ENCODE peak calls at places on chromosomes 6 and 20, in ten cellular contexts. J, A, R, E, T, F, M, P, W and Z are unnamed samples.

GRCh38 chr6:56808871-56809359 is 146.0 kb upstream of the BEND6 start:
- DNase-seq in T (no peak), W (no peak), E (no peak), P (no peak), M (no peak), A (no peak), J (no peak), F (no peak), R (no peak), Z (peak)

GRCh38 chr6:110392727-110393126 is 22.6 kb downstream of the DDO start:
- DNase-seq in W (no peak), J (no peak), R (no peak), M (no peak), F (no peak), T (no peak), A (no peak), P (no peak), E (no peak), Z (no peak)

GRCh38 chr6:114194362-114195343 is 148.2 kb downstream of the HS3ST5 start:
- DNase-seq in T (no peak), P (no peak), M (peak), J (no peak), R (peak), W (no peak), E (no peak), A (no peak), F (no peak), Z (no peak)

GRCh38 chr6:111699123-111699522 is 93.4 kb upstream of the TRAF3IP2 start:
- DNase-seq in A (no peak), M (no peak), W (no peak), R (no peak), J (no peak), T (no peak), P (no peak), E (no peak), F (no peak), Z (no peak)

GRCh38 chr6:105097288-105097687 is 82.5 kb downstream of the POPDC3 start:
- DNase-seq in W (no peak), F (peak), M (no peak), T (no peak), R (peak), A (no peak), J (no peak), P (no peak), E (peak), Z (no peak)

GRCh38 chr20:3705970-3706739 is 6.2 kb downstream of the SIGLEC1 start:
- DNase-seq in A (no peak), W (no peak), J (no peak), E (peak), P (no peak), M (no peak), F (peak), R (no peak), T (no peak), Z (no peak)

GRCh38 chr6:98839788-98840361 is 5.5 kb downstream of the POU3F2 start:
- DNase-seq in M (no peak), A (no peak), P (no peak), E (no peak), J (peak), T (no peak), R (no peak), W (no peak), F (no peak), Z (peak)

GRCh38 chr6:95905132-95905531 is 110.6 kb upstream of the FUT9 start:
- DNase-seq in P (no peak), W (no peak), M (no peak), A (no peak), J (no peak), F (no peak), T (no peak), R (no peak), E (no peak), Z (no peak)

GRCh38 chr20:1015181-1015580 is 13.1 kb upstream of the RSPO4 start:
- DNase-seq in A (no peak), F (no peak), T (no peak), R (no peak), M (no peak), E (no peak), J (no peak), P (no peak), W (no peak), Z (no peak)

DNA sequence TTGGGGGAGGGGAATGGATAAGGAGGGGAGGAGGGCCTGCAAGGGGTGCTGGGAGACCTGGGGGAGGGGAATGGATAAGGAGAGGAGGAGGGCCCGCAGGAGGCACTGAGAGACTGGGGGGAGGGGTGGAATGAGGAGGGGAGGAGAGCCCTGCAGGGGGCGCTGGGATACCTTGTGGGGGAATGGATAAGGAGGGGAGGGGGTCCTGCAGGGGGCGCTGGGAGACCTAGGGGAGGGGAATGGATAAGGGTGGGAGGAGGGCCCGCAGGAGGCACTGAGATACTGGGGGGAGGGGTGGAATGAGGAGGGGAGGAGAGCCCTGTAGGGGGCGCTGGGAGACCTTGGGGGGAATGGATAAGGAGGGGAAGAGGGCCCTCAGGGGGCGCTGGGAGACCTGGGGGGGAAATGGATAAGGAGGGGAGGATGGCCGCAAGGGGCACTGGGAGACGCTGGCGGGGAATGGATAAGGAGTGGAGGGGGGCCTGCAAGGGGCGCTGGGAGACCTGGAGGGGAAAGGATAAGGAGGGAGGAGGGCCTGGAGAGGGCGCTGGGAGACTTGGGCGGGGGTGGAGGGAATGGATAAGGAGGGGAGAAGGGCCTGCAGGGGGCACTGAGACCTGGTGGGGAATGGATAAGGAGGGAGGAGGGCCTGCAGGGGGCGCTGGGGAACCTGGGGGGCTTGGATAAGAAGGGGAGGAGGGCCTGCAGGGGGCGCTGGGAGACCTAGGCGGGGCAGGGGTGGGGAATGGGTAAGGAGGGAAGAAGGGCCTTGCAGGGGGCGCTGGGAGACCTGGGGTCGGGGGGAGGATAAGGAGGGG is 1.3 kb upstream of the CTCFL start:
- DNase-seq in F (no peak), P (no peak), A (no peak), T (no peak), M (no peak), E (no peak), W (no peak), J (no peak), R (no peak), Z (no peak)
- TF ChIP-seq CTCF in F (no peak), P (no peak), A (peak), T (peak), M (no peak), E (no peak), W (peak), J (no peak), R (no peak), Z (no peak)

GRCh38 chr20:40880716-40881104 is 147.9 kb upstream of the TOP1 start:
- DNase-seq in W (no peak), A (no peak), E (no peak), J (no peak), R (no peak), T (no peak), F (no peak), M (no peak), P (no peak), Z (no peak)
- H3K4me3 ChIP-seq in W (no peak), A (no peak), E (no peak), J (no peak), R (no peak), T (no peak), F (no peak), M (no peak), P (no peak), Z (no peak)

GRCh38 chr20:36399969-36400545 is 93.9 kb downstream of the DLGAP4 start:
- DNase-seq in M (no peak), T (no peak), R (no peak), F (no peak), W (no peak), J (no peak), P (no peak), A (no peak), E (no peak), Z (no peak)
- TF ChIP-seq CTCF in M (no peak), T (no peak), R (no peak), F (no peak), W (no peak), J (peak), P (no peak), A (no peak), E (no peak), Z (no peak)

GRCh38 chr6:36128793-36129192 is 1.5 kb upstream of the MAPK13 start:
- DNase-seq in R (no peak), F (no peak), M (no peak), W (no peak), J (no peak), E (no peak), P (peak), A (no peak), T (no peak), Z (no peak)

GRCh38 chr6:36128073-36128472 is 2.2 kb upstream of the MAPK13 start:
- DNase-seq in W (no peak), F (no peak), J (no peak), P (no peak), A (no peak), T (no peak), E (no peak), R (no peak), M (no peak), Z (no peak)

GRCh38 chr6:36130672-36131516 is 581 bp downstream of the MAPK13 start:
- DNase-seq in M (peak), W (peak), P (peak), E (peak), F (peak), R (peak), J (no peak), T (no peak), A (no peak), Z (peak)

GRCh38 chr6:36131517-36132220 is 1.4 kb downstream of the MAPK13 start:
- DNase-seq in M (peak), P (peak), A (peak), J (no peak), F (peak), R (peak), E (peak), T (no peak), W (peak), Z (peak)

DNA sequence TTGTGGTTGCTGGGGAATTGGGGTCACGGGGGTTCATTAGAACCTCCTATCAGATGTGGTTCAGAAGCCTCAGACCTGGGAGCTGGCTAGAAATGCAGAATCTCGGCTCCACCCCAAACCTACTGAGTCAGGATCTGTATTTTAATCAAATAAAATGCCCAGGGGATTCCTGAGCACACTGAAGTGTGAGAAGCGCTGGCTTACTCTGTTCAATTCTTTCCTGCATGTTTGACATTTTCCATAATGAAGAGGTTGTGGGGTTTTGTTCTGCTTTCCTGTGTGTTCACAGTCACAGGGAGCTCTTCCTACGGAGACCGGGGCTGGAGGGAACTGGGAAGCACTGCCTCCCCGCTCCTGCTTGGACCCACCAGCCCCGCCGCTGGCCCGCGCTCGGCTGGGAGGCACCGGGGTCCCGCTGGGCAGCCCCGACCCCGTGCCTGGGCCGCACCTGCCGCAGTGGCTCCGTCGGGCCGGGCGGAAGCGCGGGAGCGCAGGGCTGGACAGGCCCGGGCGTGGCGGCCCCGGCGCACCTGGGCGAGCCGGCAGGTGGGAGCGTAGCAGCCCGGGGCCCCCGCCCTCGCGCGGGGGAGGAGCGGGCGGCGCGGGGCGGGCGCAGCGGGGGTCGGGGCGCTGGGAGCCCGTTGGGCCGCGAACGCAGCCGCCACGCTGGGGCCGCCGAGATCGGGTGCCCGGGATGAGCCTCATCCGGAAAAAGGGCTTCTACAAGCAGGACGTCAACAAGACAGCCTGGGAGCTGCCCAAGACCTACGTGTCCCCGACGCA is at the start of gene MAPK13:
- DNase-seq in E (peak), J (peak), A (no peak), T (no peak), F (peak), W (peak), P (peak), M (peak), R (peak), Z (peak)
- H3K4me3 ChIP-seq in E (peak), J (peak), A (peak), T (peak), F (peak), W (peak), P (peak), M (peak), R (peak), Z (peak)

DNA sequence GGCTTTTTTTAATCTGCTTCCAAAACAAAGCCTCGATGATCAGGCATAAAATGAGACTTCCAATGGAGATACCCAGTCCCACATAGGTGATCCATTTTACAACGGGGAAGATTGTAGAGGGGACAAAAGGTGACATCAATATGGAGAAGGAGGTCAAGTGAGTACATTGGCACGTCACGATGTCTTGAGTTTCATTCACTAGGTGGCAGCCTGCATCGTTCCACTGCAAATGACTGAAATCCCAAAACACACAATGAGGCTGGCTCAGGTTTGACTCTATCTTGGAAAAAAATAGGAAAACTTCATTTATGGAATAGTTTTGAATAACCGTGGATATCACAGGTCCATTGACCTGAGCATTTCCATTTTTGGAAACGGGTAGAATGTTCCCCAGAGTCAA is 32.5 kb downstream of the ADGRF1 start:
- DNase-seq in T (no peak), P (no peak), W (no peak), F (no peak), J (no peak), A (no peak), R (no peak), M (no peak), E (no peak), Z (no peak)
- TF ChIP-seq CTCF in T (no peak), P (no peak), W (no peak), F (no peak), J (no peak), A (no peak), R (no peak), M (no peak), E (no peak), Z (no peak)

GRCh38 chr6:34144581-34145160 is 1.2 kb downstream of the GRM4 start:
- DNase-seq in R (no peak), E (peak), M (no peak), A (no peak), W (no peak), T (no peak), F (no peak), J (peak), P (no peak), Z (no peak)

GRCh38 chr6:34143884-34144580 is 1.9 kb downstream of the GRM4 start:
- DNase-seq in P (no peak), E (peak), T (no peak), R (no peak), W (no peak), M (no peak), A (no peak), F (peak), J (peak), Z (no peak)

GRCh38 chr6:34142599-34142998 is 3.3 kb downstream of the GRM4 start:
- DNase-seq in W (no peak), T (no peak), J (peak), M (no peak), R (no peak), P (no peak), F (no peak), A (no peak), E (no peak), Z (no peak)

GRCh38 chr6:34142046-34142445 is 3.8 kb downstream of the GRM4 start:
- DNase-seq in A (no peak), R (no peak), W (no peak), J (no peak), M (no peak), T (no peak), E (no peak), F (no peak), P (no peak), Z (no peak)

GRCh38 chr6:34143196-34143883 is 2.5 kb downstream of the GRM4 start:
- DNase-seq in T (no peak), E (no peak), W (no peak), A (no peak), F (no peak), M (no peak), R (no peak), J (no peak), P (no peak), Z (no peak)
- H3K4me3 ChIP-seq in T (no peak), E (peak), W (no peak), A (no peak), F (peak), M (peak), R (no peak), J (no peak), P (no peak), Z (no peak)

GRCh38 chr6:43771210-43771857 is 1.3 kb downstream of the VEGFA start:
- DNase-seq in M (peak), T (no peak), R (peak), P (peak), J (peak), F (peak), W (peak), A (no peak), E (peak), Z (peak)

GRCh38 chr6:43771858-43772570 is 2.0 kb downstream of the VEGFA start:
- DNase-seq in E (peak), P (peak), F (peak), W (peak), R (peak), T (no peak), J (peak), M (peak), A (no peak), Z (no peak)

GRCh38 chr6:43768983-43769525 is 957 bp upstream of the VEGFA start:
- DNase-seq in T (no peak), R (no peak), E (no peak), F (no peak), M (peak), A (no peak), P (peak), W (no peak), J (peak), Z (peak)

GRCh38 chr6:43769526-43770416 is at the start of gene VEGFA:
- DNase-seq in T (peak), M (peak), J (peak), F (peak), A (peak), R (peak), E (peak), W (peak), P (peak), Z (peak)

GRCh38 chr6:43770417-43771209 is 602 bp downstream of the VEGFA start:
- DNase-seq in R (peak), T (no peak), P (peak), W (peak), E (peak), A (no peak), J (peak), M (peak), F (peak), Z (peak)
- TF ChIP-seq CTCF in R (no peak), T (no peak), P (no peak), W (no peak), E (no peak), A (no peak), J (no peak), M (no peak), F (no peak), Z (no peak)